ENCODE peak calls at places on chromosome 17, in five cellular contexts. One of them, this sample, is unnamed. For H3K4me1, the result is how much of the 10 kb centered on the place peaks cover.

GRCh38 chr17:60230358-60230757 is 80.6 kb downstream of the CA4 start:
- DNase-seq in upper lobe of left lung: no peak
- DNase-seq in heart left ventricle: no peak
- DNase-seq in HCT116: no peak
- DNase-seq in prostate gland: no peak
- DNase-seq in this sample: no peak

GRCh38 chr17:65064452-65065019 is 8.0 kb upstream of the GNA13 start:
- DNase-seq in upper lobe of left lung: no peak
- DNase-seq in heart left ventricle: no peak
- DNase-seq in prostate gland: peak
- DNase-seq in HCT116: no peak
- DNase-seq in this sample: no peak

GRCh38 chr17:51166987-51167931 is 1.0 kb downstream of the NME2 start:
- DNase-seq in HCT116: no peak
- DNase-seq in upper lobe of left lung: peak
- DNase-seq in prostate gland: peak
- DNase-seq in heart left ventricle: peak
- DNase-seq in this sample: peak

GRCh38 chr17:31226373-31226772 is 70.7 kb downstream of the OMG start:
- DNase-seq in prostate gland: no peak
- DNase-seq in heart left ventricle: no peak
- DNase-seq in upper lobe of left lung: no peak
- DNase-seq in HCT116: no peak
- DNase-seq in this sample: no peak

GRCh38 chr17:65446838-65447526 is 114.5 kb downstream of the AXIN2 start:
- DNase-seq in prostate gland: no peak
- DNase-seq in upper lobe of left lung: no peak
- DNase-seq in HCT116: no peak
- DNase-seq in heart left ventricle: no peak
- DNase-seq in this sample: no peak

GRCh38 chr17:28711723-28712036 is at the start of gene PROCA1:
- DNase-seq in prostate gland: no peak
- DNase-seq in HCT116: no peak
- DNase-seq in upper lobe of left lung: no peak
- DNase-seq in heart left ventricle: no peak
- DNase-seq in this sample: no peak

GRCh38 chr17:33927732-33928133 is 327.4 kb upstream of the CCL2 start:
- DNase-seq in upper lobe of left lung: no peak
- DNase-seq in heart left ventricle: no peak
- DNase-seq in prostate gland: no peak
- DNase-seq in HCT116: no peak
- DNase-seq in this sample: no peak

GRCh38 chr17:71145486-71145885 is 975.3 kb upstream of the SOX9 start:
- DNase-seq in upper lobe of left lung: no peak
- DNase-seq in heart left ventricle: no peak
- DNase-seq in prostate gland: no peak
- DNase-seq in HCT116: no peak
- DNase-seq in this sample: no peak

GRCh38 chr17:57947369-57947768 is 7.8 kb downstream of the CUEDC1 start:
- DNase-seq in prostate gland: no peak
- DNase-seq in heart left ventricle: no peak
- DNase-seq in upper lobe of left lung: no peak
- DNase-seq in HCT116: no peak
- DNase-seq in this sample: no peak

DNA sequence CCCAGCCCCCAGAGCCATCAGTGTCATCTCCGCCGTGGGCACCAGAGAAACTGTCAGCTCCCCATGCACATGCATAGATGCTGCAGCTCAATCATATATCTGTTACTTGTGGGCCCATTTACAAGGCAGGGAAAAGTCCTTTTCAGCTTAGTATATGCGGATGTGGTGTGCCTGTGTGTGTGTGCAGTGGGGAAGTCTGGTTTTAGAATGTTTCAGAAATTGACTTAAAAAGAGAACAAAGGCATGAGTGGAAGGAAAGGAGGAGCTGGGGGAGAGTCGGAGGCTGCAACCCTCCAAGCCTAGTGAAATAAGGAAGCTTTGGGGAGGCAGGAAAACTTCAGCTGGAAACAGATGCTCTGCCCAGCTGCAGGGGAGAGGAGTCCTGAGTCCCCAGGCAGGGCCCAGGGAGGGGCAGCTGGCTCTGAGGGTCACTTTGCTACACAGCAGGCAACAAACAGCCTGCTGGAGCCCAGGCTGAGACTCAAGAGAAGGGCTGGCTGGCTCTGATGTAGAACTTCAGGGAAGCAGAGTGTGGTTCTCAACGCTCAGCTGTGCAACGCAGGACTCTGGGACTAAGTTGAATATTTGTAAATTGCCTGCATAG is 11.1 kb upstream of the CD300LD start:
- DNase-seq in prostate gland: no peak
- DNase-seq in heart left ventricle: no peak
- DNase-seq in upper lobe of left lung: no peak
- DNase-seq in HCT116: no peak
- DNase-seq in this sample: no peak
- H3K4me1 ChIP-seq in prostate gland: under half
- H3K4me1 ChIP-seq in heart left ventricle: under half
- H3K4me1 ChIP-seq in upper lobe of left lung: under half
- H3K4me1 ChIP-seq in HCT116: under half
- H3K4me1 ChIP-seq in this sample: under half

GRCh38 chr17:2406271-2406902 is 5.5 kb upstream of the MNT start:
- DNase-seq in HCT116: no peak
- DNase-seq in heart left ventricle: no peak
- DNase-seq in upper lobe of left lung: no peak
- DNase-seq in prostate gland: no peak
- DNase-seq in this sample: no peak
- TF ChIP-seq POLR2A in HCT116: no peak
- TF ChIP-seq POLR2A in heart left ventricle: no peak
- TF ChIP-seq POLR2A in upper lobe of left lung: no peak
- TF ChIP-seq POLR2A in prostate gland: no peak
- TF ChIP-seq POLR2A in this sample: no peak

DNA sequence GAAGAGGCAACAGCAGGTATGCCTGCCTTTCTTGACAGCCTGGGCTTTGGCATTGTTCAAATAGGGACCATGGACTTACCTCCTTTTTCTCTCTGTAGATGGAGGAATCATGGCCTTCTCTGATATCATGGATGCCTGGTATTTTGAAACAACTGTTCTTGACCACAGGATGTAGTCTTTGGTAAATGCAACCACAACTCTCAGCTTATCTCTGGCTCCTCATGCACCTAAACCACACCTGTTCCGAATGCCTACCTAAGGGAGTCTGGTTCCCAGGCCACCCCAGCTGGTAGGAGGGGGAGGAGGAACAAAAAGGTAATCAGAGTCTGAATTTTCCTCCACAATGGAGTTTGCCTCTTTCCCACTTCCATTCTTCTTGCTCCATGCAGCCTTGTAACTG is 18.8 kb downstream of the CDK5RAP3 start:
- DNase-seq in upper lobe of left lung: no peak
- DNase-seq in HCT116: no peak
- DNase-seq in prostate gland: no peak
- DNase-seq in heart left ventricle: no peak
- DNase-seq in this sample: no peak
- H3K4me1 ChIP-seq in upper lobe of left lung: under half
- H3K4me1 ChIP-seq in HCT116: under half
- H3K4me1 ChIP-seq in prostate gland: under half
- H3K4me1 ChIP-seq in heart left ventricle: under half
- H3K4me1 ChIP-seq in this sample: under half

GRCh38 chr17:77281024-77281903 is 140.5 kb downstream of the SEC14L1 start:
- DNase-seq in upper lobe of left lung: peak
- DNase-seq in heart left ventricle: peak
- DNase-seq in HCT116: no peak
- DNase-seq in prostate gland: peak
- DNase-seq in this sample: no peak
- TF ChIP-seq POLR2A in upper lobe of left lung: no peak
- TF ChIP-seq POLR2A in heart left ventricle: no peak
- TF ChIP-seq POLR2A in HCT116: peak
- TF ChIP-seq POLR2A in prostate gland: peak
- TF ChIP-seq POLR2A in this sample: peak